ENCODE peak calls at places on chromosome 20, in six cellular contexts. One of them, this sample, is unnamed.

GRCh38 chr20:24955045-24955444 is 6.0 kb downstream of the CST7 start:
- DNase-seq in A549: no peak
- DNase-seq in IMR-90: no peak
- DNase-seq in astrocyte: no peak
- DNase-seq in fibroblast of lung: no peak
- DNase-seq in HCT116: no peak
- DNase-seq in this sample: no peak

GRCh38 chr20:43961541-43962471 is 47.2 kb downstream of the TOX2 start:
- DNase-seq in A549: no peak
- DNase-seq in IMR-90: no peak
- DNase-seq in astrocyte: no peak
- DNase-seq in fibroblast of lung: no peak
- DNase-seq in HCT116: no peak
- DNase-seq in this sample: no peak

GRCh38 chr20:57464642-57465211 is 60.2 kb downstream of the CTCFL start:
- DNase-seq in A549: peak
- DNase-seq in IMR-90: no peak
- DNase-seq in astrocyte: no peak
- DNase-seq in fibroblast of lung: no peak
- DNase-seq in HCT116: peak
- DNase-seq in this sample: peak

GRCh38 chr20:50728981-50729874 is 2.2 kb upstream of the PARD6B start:
- DNase-seq in A549: peak
- DNase-seq in IMR-90: no peak
- DNase-seq in astrocyte: no peak
- DNase-seq in fibroblast of lung: no peak
- DNase-seq in HCT116: peak
- DNase-seq in this sample: peak

GRCh38 chr20:17615645-17616479 is 46.0 kb downstream of the DSTN start:
- DNase-seq in A549: no peak
- DNase-seq in IMR-90: no peak
- DNase-seq in astrocyte: no peak
- DNase-seq in fibroblast of lung: no peak
- DNase-seq in HCT116: no peak
- DNase-seq in this sample: no peak

GRCh38 chr20:62355527-62356142 is 11.5 kb downstream of the LAMA5 start:
- DNase-seq in A549: peak
- DNase-seq in IMR-90: no peak
- DNase-seq in astrocyte: no peak
- DNase-seq in fibroblast of lung: peak
- DNase-seq in HCT116: no peak
- DNase-seq in this sample: no peak

GRCh38 chr20:19909696-19910095 is 107.5 kb upstream of the NAA20 start:
- DNase-seq in A549: no peak
- DNase-seq in IMR-90: no peak
- DNase-seq in astrocyte: no peak
- DNase-seq in fibroblast of lung: no peak
- DNase-seq in HCT116: no peak
- DNase-seq in this sample: no peak

GRCh38 chr20:63233924-63234323 is 1.8 kb upstream of the BIRC7 start:
- DNase-seq in A549: no peak
- DNase-seq in IMR-90: no peak
- DNase-seq in astrocyte: no peak
- DNase-seq in fibroblast of lung: no peak
- DNase-seq in HCT116: no peak
- DNase-seq in this sample: no peak

GRCh38 chr20:41119593-41120561 is 17.5 kb upstream of the PLCG1 start:
- DNase-seq in A549: no peak
- DNase-seq in IMR-90: no peak
- DNase-seq in astrocyte: no peak
- DNase-seq in fibroblast of lung: no peak
- DNase-seq in HCT116: no peak
- DNase-seq in this sample: no peak

GRCh38 chr20:57450419-57450818 is 59.2 kb downstream of the RBM38 start:
- DNase-seq in A549: no peak
- DNase-seq in IMR-90: peak
- DNase-seq in astrocyte: no peak
- DNase-seq in fibroblast of lung: peak
- DNase-seq in HCT116: no peak
- DNase-seq in this sample: no peak

GRCh38 chr20:4102381-4102780 is 87.0 kb upstream of the RNF24 start:
- DNase-seq in A549: no peak
- DNase-seq in IMR-90: peak
- DNase-seq in astrocyte: peak
- DNase-seq in fibroblast of lung: peak
- DNase-seq in HCT116: no peak
- DNase-seq in this sample: peak

GRCh38 chr20:13744403-13744802 is 40.3 kb downstream of the ESF1 start:
- DNase-seq in A549: no peak
- DNase-seq in IMR-90: no peak
- DNase-seq in astrocyte: no peak
- DNase-seq in fibroblast of lung: no peak
- DNase-seq in HCT116: no peak
- DNase-seq in this sample: no peak

GRCh38 chr20:12012241-12013222 is 94.8 kb downstream of the BTBD3 start:
- DNase-seq in A549: peak
- DNase-seq in IMR-90: peak
- DNase-seq in astrocyte: peak
- DNase-seq in fibroblast of lung: peak
- DNase-seq in HCT116: peak
- DNase-seq in this sample: peak

GRCh38 chr20:12947691-12948090 is 61.1 kb upstream of the SPTLC3 start:
- DNase-seq in A549: no peak
- DNase-seq in IMR-90: no peak
- DNase-seq in astrocyte: no peak
- DNase-seq in fibroblast of lung: no peak
- DNase-seq in HCT116: no peak
- DNase-seq in this sample: no peak

GRCh38 chr20:1353956-1354355 is 25.0 kb upstream of the SDCBP2 start:
- DNase-seq in A549: no peak
- DNase-seq in IMR-90: no peak
- DNase-seq in astrocyte: no peak
- DNase-seq in fibroblast of lung: no peak
- DNase-seq in HCT116: no peak
- DNase-seq in this sample: no peak

GRCh38 chr20:43579861-43580793 is 10.6 kb upstream of the IFT52 start:
- DNase-seq in A549: no peak
- DNase-seq in IMR-90: no peak
- DNase-seq in astrocyte: no peak
- DNase-seq in fibroblast of lung: no peak
- DNase-seq in HCT116: no peak
- DNase-seq in this sample: no peak

GRCh38 chr20:34524426-34524825 is 8.2 kb downstream of the DYNLRB1 start:
- DNase-seq in A549: no peak
- DNase-seq in IMR-90: no peak
- DNase-seq in astrocyte: no peak
- DNase-seq in fibroblast of lung: no peak
- DNase-seq in HCT116: no peak
- DNase-seq in this sample: no peak

GRCh38 chr20:34525342-34525708 is 9.1 kb downstream of the DYNLRB1 start:
- DNase-seq in A549: no peak
- DNase-seq in IMR-90: no peak
- DNase-seq in astrocyte: no peak
- DNase-seq in fibroblast of lung: no peak
- DNase-seq in HCT116: no peak
- DNase-seq in this sample: no peak

GRCh38 chr20:34526466-34526865 is 10.2 kb downstream of the DYNLRB1 start:
- DNase-seq in A549: no peak
- DNase-seq in IMR-90: peak
- DNase-seq in astrocyte: no peak
- DNase-seq in fibroblast of lung: peak
- DNase-seq in HCT116: no peak
- DNase-seq in this sample: no peak

GRCh38 chr20:34525709-34526416 is 9.6 kb downstream of the DYNLRB1 start:
- DNase-seq in A549: peak
- DNase-seq in IMR-90: peak
- DNase-seq in astrocyte: peak
- DNase-seq in fibroblast of lung: peak
- DNase-seq in HCT116: peak
- DNase-seq in this sample: peak

DNA sequence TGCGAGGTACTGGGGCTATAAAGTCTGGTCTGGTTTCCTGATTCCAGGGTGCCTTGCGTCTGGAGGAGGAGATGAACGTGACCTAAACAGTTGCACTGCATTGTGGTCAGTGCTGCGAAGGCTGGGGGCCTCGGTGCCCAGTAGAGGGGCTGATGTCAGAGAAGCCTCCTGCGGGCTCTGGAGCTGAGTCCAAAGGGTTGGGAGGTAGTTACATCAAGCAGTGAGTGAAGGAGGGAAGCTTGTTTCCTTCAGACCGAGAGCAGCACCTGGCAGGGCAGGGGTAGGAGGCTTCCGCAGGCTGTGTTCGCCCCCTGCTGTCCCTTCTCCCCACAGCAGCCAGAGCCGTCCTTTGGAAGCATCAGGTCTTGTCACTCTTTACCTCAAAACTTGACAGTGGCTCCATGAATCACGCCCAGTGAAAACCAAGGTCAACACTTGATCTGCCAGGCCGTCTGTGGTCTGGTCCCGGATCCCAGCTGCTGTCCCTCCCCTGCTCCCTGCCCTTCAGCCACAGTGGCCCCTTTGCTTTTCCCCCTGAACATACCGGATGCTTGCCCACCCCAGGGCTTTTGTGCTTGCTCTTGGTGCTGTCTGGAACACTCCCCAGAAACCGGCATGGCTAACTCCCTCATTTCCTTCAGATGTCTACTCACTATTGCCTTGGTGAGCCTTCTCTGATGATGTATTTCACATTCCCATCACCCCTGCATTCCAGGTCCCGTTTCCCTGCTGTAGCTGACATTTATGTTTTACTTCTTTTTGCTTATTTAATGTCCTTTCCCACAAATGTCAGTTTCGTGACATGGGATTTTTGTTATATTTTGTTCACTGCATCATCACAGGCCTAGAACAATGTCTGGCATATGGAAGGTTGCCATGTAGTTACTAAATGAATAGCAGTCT is 7.0 kb downstream of the DYNLRB1 start:
- DNase-seq in A549: peak
- DNase-seq in IMR-90: peak
- DNase-seq in astrocyte: peak
- DNase-seq in fibroblast of lung: peak
- DNase-seq in HCT116: peak
- DNase-seq in this sample: peak
- H3K4me2 ChIP-seq in A549: peak
- H3K4me2 ChIP-seq in IMR-90: peak
- H3K4me2 ChIP-seq in astrocyte: peak
- H3K4me2 ChIP-seq in fibroblast of lung: peak
- H3K4me2 ChIP-seq in HCT116: peak
- H3K4me2 ChIP-seq in this sample: no peak

DNA sequence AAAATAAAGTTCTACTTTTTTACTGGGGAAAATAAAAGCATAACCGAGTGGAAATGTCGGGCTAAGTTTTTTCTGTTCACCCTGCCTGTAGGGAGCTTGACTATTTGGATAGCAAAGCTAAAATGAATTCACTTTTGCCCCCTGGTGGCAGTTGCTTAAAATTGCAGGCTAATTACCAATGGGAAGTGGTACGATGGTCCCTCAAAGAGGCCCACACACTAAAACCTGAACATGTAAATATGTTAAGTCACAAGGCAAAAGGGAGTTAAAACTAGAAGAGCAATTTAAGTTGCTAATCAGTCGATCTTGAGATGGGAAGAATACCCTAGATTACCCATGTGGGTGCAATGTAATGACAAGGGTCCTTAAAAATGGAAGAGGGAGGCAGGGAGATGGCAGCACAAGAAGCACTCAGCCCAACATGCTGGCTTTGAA is 916 bp upstream of the SUN5 start:
- DNase-seq in A549: peak
- DNase-seq in IMR-90: peak
- DNase-seq in astrocyte: no peak
- DNase-seq in fibroblast of lung: peak
- DNase-seq in HCT116: peak
- DNase-seq in this sample: no peak
- H3K4me2 ChIP-seq in A549: no peak
- H3K4me2 ChIP-seq in IMR-90: no peak
- H3K4me2 ChIP-seq in astrocyte: no peak
- H3K4me2 ChIP-seq in fibroblast of lung: no peak
- H3K4me2 ChIP-seq in HCT116: no peak
- H3K4me2 ChIP-seq in this sample: no peak

GRCh38 chr20:51935003-51935358 is 132.7 kb upstream of the SALL4 start:
- DNase-seq in A549: no peak
- DNase-seq in IMR-90: no peak
- DNase-seq in astrocyte: no peak
- DNase-seq in fibroblast of lung: no peak
- DNase-seq in HCT116: no peak
- DNase-seq in this sample: no peak

GRCh38 chr20:51937780-51938179 is 135.5 kb upstream of the SALL4 start:
- DNase-seq in A549: no peak
- DNase-seq in IMR-90: no peak
- DNase-seq in astrocyte: no peak
- DNase-seq in fibroblast of lung: no peak
- DNase-seq in HCT116: no peak
- DNase-seq in this sample: no peak

GRCh38 chr20:51930775-51931174 is 128.5 kb upstream of the SALL4 start:
- DNase-seq in A549: peak
- DNase-seq in IMR-90: peak
- DNase-seq in astrocyte: peak
- DNase-seq in fibroblast of lung: peak
- DNase-seq in HCT116: peak
- DNase-seq in this sample: peak

GRCh38 chr20:51931321-51931720 is 129.0 kb upstream of the SALL4 start:
- DNase-seq in A549: no peak
- DNase-seq in IMR-90: no peak
- DNase-seq in astrocyte: no peak
- DNase-seq in fibroblast of lung: no peak
- DNase-seq in HCT116: no peak
- DNase-seq in this sample: no peak

GRCh38 chr20:51934301-51935002 is 132.1 kb upstream of the SALL4 start:
- DNase-seq in A549: no peak
- DNase-seq in IMR-90: no peak
- DNase-seq in astrocyte: no peak
- DNase-seq in fibroblast of lung: no peak
- DNase-seq in HCT116: no peak
- DNase-seq in this sample: no peak
- H3K4me2 ChIP-seq in A549: no peak
- H3K4me2 ChIP-seq in IMR-90: peak
- H3K4me2 ChIP-seq in astrocyte: peak
- H3K4me2 ChIP-seq in fibroblast of lung: peak
- H3K4me2 ChIP-seq in HCT116: no peak
- H3K4me2 ChIP-seq in this sample: no peak

DNA sequence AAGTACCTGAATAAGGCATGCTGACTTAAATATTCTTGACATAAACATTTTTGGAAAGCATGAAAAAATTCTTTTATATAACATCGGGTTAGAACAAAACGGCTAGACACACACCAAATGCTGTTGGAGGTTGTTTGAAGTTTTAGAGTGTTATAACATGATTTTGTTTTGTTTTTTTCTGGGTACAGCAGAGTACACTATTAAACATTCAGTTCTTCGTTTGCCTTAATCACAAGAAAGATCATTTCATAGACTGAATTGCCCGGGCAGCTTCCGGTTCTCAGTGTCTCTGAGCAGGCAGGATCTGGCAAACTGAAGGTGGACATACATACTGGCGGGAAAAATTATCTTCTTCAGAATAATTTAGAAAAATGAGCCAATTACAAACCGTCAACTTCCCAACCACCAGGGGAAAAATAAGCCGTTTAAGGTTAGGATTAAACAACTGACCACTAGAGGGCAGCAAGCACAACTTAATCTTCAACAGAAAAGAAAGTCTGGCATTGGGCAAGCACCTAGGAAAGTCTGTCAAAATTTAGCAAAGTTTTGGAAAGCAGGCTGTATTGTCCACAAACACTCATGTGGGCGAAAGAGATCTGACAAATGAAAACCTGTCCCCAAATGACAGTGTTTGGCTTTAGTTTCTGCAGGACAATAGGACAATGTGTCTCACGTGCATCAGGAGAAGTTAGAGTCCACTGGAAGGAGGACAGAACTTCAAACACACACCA is 15.0 kb downstream of the ZNF217 start:
- DNase-seq in A549: peak
- DNase-seq in IMR-90: peak
- DNase-seq in astrocyte: peak
- DNase-seq in fibroblast of lung: peak
- DNase-seq in HCT116: peak
- DNase-seq in this sample: peak
- H3K4me2 ChIP-seq in A549: peak
- H3K4me2 ChIP-seq in IMR-90: peak
- H3K4me2 ChIP-seq in astrocyte: peak
- H3K4me2 ChIP-seq in fibroblast of lung: peak
- H3K4me2 ChIP-seq in HCT116: peak
- H3K4me2 ChIP-seq in this sample: peak